ENCODE peak calls at places on chromosomes 2 and 18, in nine cellular contexts. Y, F, S, X, N, L, G, Q and D are unnamed samples.

GRCh38 chr18:23203891-23204432 is 68.7 kb downstream of the CABLES1 start:
- DNase-seq in Y (no peak), Q (no peak), L (no peak), F (no peak), N (no peak), X (no peak), G (no peak), S (no peak), D (no peak)

GRCh38 chr18:29874519-29875098 is 1167.9 kb downstream of the DSC3 start:
- DNase-seq in L (no peak), F (peak; percentile 47), X (no peak), S (no peak), N (peak; percentile 63), Q (peak; percentile 20), G (peak; percentile 51), Y (no peak), D (peak; percentile 33)

GRCh38 chr2:63378589-63378988 is 209.7 kb downstream of the WDPCP start:
- DNase-seq in S (peak; percentile 53), F (peak; percentile 1), G (no peak), Q (no peak), L (no peak), N (no peak), X (no peak), Y (no peak), D (peak; percentile 27)

GRCh38 chr2:124048102-124048501 is 23.0 kb downstream of the CNTNAP5 start:
- DNase-seq in X (no peak), L (no peak), F (no peak), Y (no peak), Q (no peak), S (no peak), N (no peak), G (no peak), D (no peak)

GRCh38 chr2:74739733-74740241 is 85.7 kb downstream of the SEMA4F start:
- DNase-seq in F (no peak), Q (no peak), G (peak; percentile 51), L (no peak), X (no peak), S (no peak), Y (no peak), N (no peak), D (no peak)

GRCh38 chr2:460861-461260 is 173.0 kb upstream of the ALKAL2 start:
- DNase-seq in S (peak; percentile 74), L (no peak), F (peak; percentile 5), G (no peak), Q (no peak), Y (no peak), X (no peak), N (no peak), D (no peak)

GRCh38 chr2:123870877-123871276 is 154.2 kb upstream of the CNTNAP5 start:
- DNase-seq in Q (no peak), X (no peak), Y (no peak), G (no peak), L (no peak), F (no peak), N (no peak), S (no peak), D (no peak)

GRCh38 chr18:2515408-2515807 is 55.9 kb downstream of the METTL4 start:
- DNase-seq in G (no peak), S (no peak), Q (peak; percentile 93), X (peak; percentile 75), N (peak; percentile 73), Y (peak; percentile 78), L (no peak), F (peak; percentile 67), D (peak; percentile 74)

GRCh38 chr2:192555740-192556139 is 361.0 kb upstream of the TMEFF2 start:
- DNase-seq in Y (no peak), N (no peak), X (no peak), F (no peak), S (no peak), L (no peak), G (no peak), Q (no peak), D (no peak)

GRCh38 chr2:158715352-158715751 is 79.8 kb upstream of the DAPL1 start:
- DNase-seq in Y (no peak), L (no peak), X (no peak), Q (no peak), N (no peak), G (no peak), F (no peak), S (no peak), D (no peak)

GRCh38 chr2:14220101-14220500 is 412.4 kb upstream of the LRATD1 start:
- DNase-seq in X (no peak), F (peak; percentile 2), Y (peak; percentile 11), N (no peak), L (no peak), Q (no peak), G (no peak), S (no peak), D (no peak)

GRCh38 chr2:223989206-223989859 is 32.1 kb downstream of the MRPL44 start:
- DNase-seq in Q (no peak), S (no peak), Y (no peak), N (no peak), L (peak; percentile 56), F (no peak), X (no peak), G (peak; percentile 15), D (no peak)

GRCh38 chr2:75484840-75485239 is 75.9 kb downstream of the EVA1A start:
- DNase-seq in L (no peak), Q (no peak), N (no peak), S (no peak), F (no peak), G (no peak), Y (no peak), X (no peak), D (no peak)

GRCh38 chr18:68766433-68766832 is 31.4 kb upstream of the CCDC102B start:
- DNase-seq in S (no peak), L (no peak), G (no peak), N (peak; percentile 16), X (no peak), F (peak; percentile 25), Q (peak; percentile 9), Y (peak; percentile 8), D (no peak)

GRCh38 chr2:57877811-57878572 is 168.6 kb upstream of the VRK2 start:
- DNase-seq in G (no peak), Q (no peak), N (no peak), S (peak; percentile 48), X (no peak), Y (no peak), L (no peak), F (no peak), D (no peak)

GRCh38 chr2:33395660-33396249 is 80.7 kb upstream of the RASGRP3 start:
- DNase-seq in Q (peak; percentile 59), F (peak; percentile 73), N (peak; percentile 81), X (no peak), L (peak; percentile 68), S (no peak), G (peak; percentile 36), Y (peak; percentile 42), D (peak; percentile 55)

GRCh38 chr18:48222118-48222517 is 187.1 kb downstream of the ZBTB7C start:
- DNase-seq in N (peak; percentile 66), L (peak; percentile 78), Q (no peak), S (peak; percentile 52), F (peak; percentile 82), Y (peak; percentile 17), G (peak; percentile 35), X (no peak), D (peak; percentile 35)

DNA sequence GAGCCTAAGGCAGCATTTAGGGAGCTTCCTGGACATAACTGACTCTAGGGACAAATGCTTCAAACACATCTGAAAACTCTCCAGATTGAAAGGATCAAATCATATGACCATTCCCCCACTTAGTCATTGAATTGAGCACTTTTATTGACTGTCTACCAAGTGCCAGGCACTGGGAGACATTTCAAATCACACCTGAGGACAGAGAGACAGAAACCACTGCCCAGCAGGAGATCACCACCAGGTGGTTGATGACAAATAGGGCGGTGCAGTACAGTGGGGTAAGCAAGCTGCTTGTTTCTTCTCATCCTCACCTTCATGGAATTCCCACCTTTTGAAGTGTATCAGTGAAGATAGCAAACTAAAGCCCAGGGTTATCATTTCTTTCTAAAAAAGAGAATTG is 19.0 kb upstream of the CXCR4 start:
- DNase-seq in Q (no peak), Y (no peak), F (no peak), X (no peak), G (no peak), N (no peak), S (peak; percentile 88), L (no peak), D (no peak)
- H3K4me3 ChIP-seq in Q (no peak overlapping the region), Y (no peak overlapping the region), F (no peak overlapping the region), X (no peak overlapping the region), G (no peak overlapping the region), N (no peak overlapping the region), S (no peak overlapping the region), L (no peak overlapping the region), D (no peak overlapping the region)

DNA sequence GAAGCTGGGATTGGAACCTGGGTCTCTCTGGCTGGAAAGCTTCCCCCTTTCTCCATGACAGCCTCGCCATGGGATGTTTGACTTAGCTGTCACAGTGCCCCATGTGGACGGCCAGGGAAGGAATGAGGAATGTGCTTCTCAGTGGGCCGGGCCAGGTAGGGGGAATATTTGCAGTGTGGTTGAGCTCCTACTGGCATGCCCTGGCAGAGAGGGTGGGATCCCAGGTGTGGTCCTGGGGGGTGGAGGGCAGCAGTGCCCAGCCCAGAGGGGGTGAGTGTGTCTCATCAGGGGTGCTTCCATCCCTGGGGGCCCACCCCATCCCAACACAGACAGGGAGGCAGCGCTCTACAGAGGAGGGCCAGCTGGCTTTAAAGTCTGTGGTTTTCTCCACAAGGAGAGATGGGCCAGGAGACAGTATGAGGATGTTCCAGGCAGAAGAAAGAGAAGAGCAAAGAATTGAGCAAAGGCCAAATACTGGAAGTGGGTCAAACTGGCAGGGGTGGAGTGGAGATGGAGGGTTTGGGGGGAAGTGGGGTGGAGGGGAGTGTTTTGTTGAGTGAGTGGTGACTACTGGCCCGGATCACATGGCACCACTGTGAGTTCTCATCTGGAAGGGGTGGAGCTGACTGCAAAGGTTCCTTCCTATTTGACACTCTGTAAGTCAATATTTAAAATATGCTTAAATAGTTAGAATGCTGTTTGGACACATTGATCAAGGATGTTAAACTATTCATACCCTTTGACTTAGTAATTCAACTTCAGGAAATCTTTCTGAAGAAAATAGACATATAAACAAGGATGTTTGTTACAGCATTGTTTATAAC is 94.0 kb downstream of the MYCN start:
- DNase-seq in Q (no peak), S (no peak), L (no peak), G (peak; percentile 36), N (no peak), F (no peak), Y (no peak), X (no peak), D (no peak)
- TF ChIP-seq CTCF in Q (no peak), S (no peak), L (no peak), G (no peak), N (no peak), F (no peak), Y (no peak), X (no peak), D (no peak)

DNA sequence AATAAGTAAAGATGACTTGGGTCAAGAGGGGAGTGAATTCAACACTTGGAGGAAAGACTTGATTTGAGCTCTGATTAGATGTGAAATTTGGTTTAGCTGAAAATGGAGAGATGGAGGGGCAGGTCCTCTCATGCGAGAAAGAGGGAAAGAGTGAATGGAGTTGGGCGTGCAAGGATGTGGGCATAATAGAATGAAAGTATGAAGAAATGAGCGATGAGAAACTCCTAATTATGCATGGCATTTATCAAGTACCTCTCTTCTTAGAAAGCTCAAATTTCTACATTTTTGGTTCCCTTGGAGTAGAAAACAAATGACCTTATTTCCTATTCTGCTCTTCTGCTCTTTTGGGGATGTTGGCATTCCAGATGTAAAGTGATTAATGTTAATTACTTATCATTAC is 161.5 kb downstream of the PHLPP1 start:
- DNase-seq in S (no peak), F (no peak), Y (no peak), Q (no peak), X (no peak), L (no peak), G (no peak), N (no peak), D (no peak)
- H3K4me3 ChIP-seq in S (no peak overlapping the region), F (no peak overlapping the region), Y (no peak overlapping the region), Q (no peak overlapping the region), X (no peak overlapping the region), L (no peak overlapping the region), G (no peak overlapping the region), N (no peak overlapping the region), D (no peak overlapping the region)

GRCh38 chr2:44295636-44296359 is 20.5 kb downstream of the SLC3A1 start:
- DNase-seq in N (no peak), F (no peak), Y (no peak), Q (no peak), S (no peak), L (no peak), X (no peak), G (peak; percentile 4), D (no peak)
- TF ChIP-seq CTCF in N (peak; percentile 4), F (peak; percentile 33), Y (peak; percentile 34), Q (no peak), S (peak; percentile 26), L (no peak), X (no peak), G (no peak), D (peak; percentile 3)